ENCODE peak calls at places on chromosomes 12 and 14, in eight cellular contexts. One of them, this sample, is unnamed.

GRCh38 chr14:32710351-32711102 is 228.2 kb upstream of the NPAS3 start:
- DNase-seq in breast epithelium: no peak
- DNase-seq in iris pigment epithelial cell: peak
- DNase-seq in COR-L47: no peak
- DNase-seq in SW 1271: no peak
- DNase-seq in left ventricle myocardium inferior: no peak
- DNase-seq in NCI-H1092 treated with DMSO at 0.1 percent for 48 hours: no peak
- DNase-seq in ELF-1: no peak
- DNase-seq in this sample: no peak

GRCh38 chr12:108783446-108783845 is 52.1 kb upstream of the CORO1C start:
- DNase-seq in iris pigment epithelial cell: no peak
- DNase-seq in NCI-H1092 treated with DMSO at 0.1 percent for 48 hours: no peak
- DNase-seq in left ventricle myocardium inferior: no peak
- DNase-seq in breast epithelium: no peak
- DNase-seq in SW 1271: no peak
- DNase-seq in ELF-1: no peak
- DNase-seq in COR-L47: no peak
- DNase-seq in this sample: no peak

GRCh38 chr12:124713041-124713435 is 145.6 kb upstream of the NCOR2 start:
- DNase-seq in iris pigment epithelial cell: no peak
- DNase-seq in COR-L47: no peak
- DNase-seq in SW 1271: no peak
- DNase-seq in breast epithelium: no peak
- DNase-seq in left ventricle myocardium inferior: peak
- DNase-seq in ELF-1: no peak
- DNase-seq in NCI-H1092 treated with DMSO at 0.1 percent for 48 hours: no peak
- DNase-seq in this sample: peak

GRCh38 chr12:16939871-16940306 is 333.9 kb upstream of the LMO3 start:
- DNase-seq in breast epithelium: no peak
- DNase-seq in ELF-1: peak
- DNase-seq in SW 1271: peak
- DNase-seq in NCI-H1092 treated with DMSO at 0.1 percent for 48 hours: peak
- DNase-seq in COR-L47: peak
- DNase-seq in left ventricle myocardium inferior: no peak
- DNase-seq in iris pigment epithelial cell: peak
- DNase-seq in this sample: no peak

GRCh38 chr14:77243853-77244252 is 27.2 kb downstream of the NGB start:
- DNase-seq in SW 1271: no peak
- DNase-seq in ELF-1: no peak
- DNase-seq in COR-L47: no peak
- DNase-seq in breast epithelium: no peak
- DNase-seq in NCI-H1092 treated with DMSO at 0.1 percent for 48 hours: no peak
- DNase-seq in iris pigment epithelial cell: no peak
- DNase-seq in left ventricle myocardium inferior: no peak
- DNase-seq in this sample: no peak

GRCh38 chr12:125100551-125101434 is 35.6 kb downstream of the AACS start:
- DNase-seq in COR-L47: peak
- DNase-seq in breast epithelium: no peak
- DNase-seq in SW 1271: no peak
- DNase-seq in left ventricle myocardium inferior: no peak
- DNase-seq in NCI-H1092 treated with DMSO at 0.1 percent for 48 hours: no peak
- DNase-seq in iris pigment epithelial cell: no peak
- DNase-seq in ELF-1: no peak
- DNase-seq in this sample: no peak

GRCh38 chr12:48925218-48925871 is at the start of gene FKBP11:
- DNase-seq in iris pigment epithelial cell: peak
- DNase-seq in ELF-1: peak
- DNase-seq in NCI-H1092 treated with DMSO at 0.1 percent for 48 hours: no peak
- DNase-seq in left ventricle myocardium inferior: peak
- DNase-seq in breast epithelium: peak
- DNase-seq in COR-L47: no peak
- DNase-seq in SW 1271: peak
- DNase-seq in this sample: no peak

GRCh38 chr14:59296508-59296907 is 108.0 kb downstream of the DAAM1 start:
- DNase-seq in breast epithelium: no peak
- DNase-seq in SW 1271: no peak
- DNase-seq in iris pigment epithelial cell: no peak
- DNase-seq in left ventricle myocardium inferior: no peak
- DNase-seq in ELF-1: no peak
- DNase-seq in COR-L47: no peak
- DNase-seq in NCI-H1092 treated with DMSO at 0.1 percent for 48 hours: no peak
- DNase-seq in this sample: no peak

GRCh38 chr14:32006267-32007110 is 70.6 kb upstream of the ARHGAP5 start:
- DNase-seq in SW 1271: peak
- DNase-seq in breast epithelium: no peak
- DNase-seq in left ventricle myocardium inferior: no peak
- DNase-seq in iris pigment epithelial cell: peak
- DNase-seq in ELF-1: no peak
- DNase-seq in NCI-H1092 treated with DMSO at 0.1 percent for 48 hours: no peak
- DNase-seq in COR-L47: no peak
- DNase-seq in this sample: no peak

GRCh38 chr12:30794591-30795409 is 40.0 kb upstream of the CAPRIN2 start:
- DNase-seq in COR-L47: peak
- DNase-seq in iris pigment epithelial cell: peak
- DNase-seq in left ventricle myocardium inferior: no peak
- DNase-seq in ELF-1: no peak
- DNase-seq in breast epithelium: no peak
- DNase-seq in SW 1271: peak
- DNase-seq in NCI-H1092 treated with DMSO at 0.1 percent for 48 hours: no peak
- DNase-seq in this sample: no peak

GRCh38 chr12:121958521-121959240 is 40.3 kb downstream of the CFAP251 start:
- DNase-seq in breast epithelium: no peak
- DNase-seq in left ventricle myocardium inferior: no peak
- DNase-seq in iris pigment epithelial cell: peak
- DNase-seq in COR-L47: peak
- DNase-seq in SW 1271: no peak
- DNase-seq in NCI-H1092 treated with DMSO at 0.1 percent for 48 hours: no peak
- DNase-seq in ELF-1: no peak
- DNase-seq in this sample: no peak

GRCh38 chr14:70955543-70956480 is 48.6 kb downstream of the PCNX1 start:
- DNase-seq in SW 1271: no peak
- DNase-seq in NCI-H1092 treated with DMSO at 0.1 percent for 48 hours: peak
- DNase-seq in iris pigment epithelial cell: peak
- DNase-seq in COR-L47: peak
- DNase-seq in ELF-1: peak
- DNase-seq in breast epithelium: no peak
- DNase-seq in left ventricle myocardium inferior: no peak
- DNase-seq in this sample: no peak

GRCh38 chr14:51236314-51236713 is 3.7 kb upstream of the TMX1 start:
- DNase-seq in breast epithelium: no peak
- DNase-seq in iris pigment epithelial cell: peak
- DNase-seq in COR-L47: no peak
- DNase-seq in SW 1271: no peak
- DNase-seq in NCI-H1092 treated with DMSO at 0.1 percent for 48 hours: no peak
- DNase-seq in ELF-1: no peak
- DNase-seq in left ventricle myocardium inferior: no peak
- DNase-seq in this sample: no peak

GRCh38 chr12:88448337-88448944 is 131.8 kb downstream of the KITLG start:
- DNase-seq in ELF-1: no peak
- DNase-seq in COR-L47: peak
- DNase-seq in left ventricle myocardium inferior: no peak
- DNase-seq in breast epithelium: no peak
- DNase-seq in iris pigment epithelial cell: no peak
- DNase-seq in SW 1271: no peak
- DNase-seq in NCI-H1092 treated with DMSO at 0.1 percent for 48 hours: peak
- DNase-seq in this sample: no peak

GRCh38 chr12:62654558-62655241 is 188.1 kb downstream of the MON2 start:
- DNase-seq in COR-L47: no peak
- DNase-seq in left ventricle myocardium inferior: no peak
- DNase-seq in iris pigment epithelial cell: no peak
- DNase-seq in breast epithelium: no peak
- DNase-seq in SW 1271: no peak
- DNase-seq in NCI-H1092 treated with DMSO at 0.1 percent for 48 hours: no peak
- DNase-seq in ELF-1: peak
- DNase-seq in this sample: no peak

GRCh38 chr12:128109236-128109635 is 157.7 kb upstream of the TMEM132C start:
- DNase-seq in iris pigment epithelial cell: no peak
- DNase-seq in NCI-H1092 treated with DMSO at 0.1 percent for 48 hours: no peak
- DNase-seq in left ventricle myocardium inferior: no peak
- DNase-seq in breast epithelium: no peak
- DNase-seq in SW 1271: no peak
- DNase-seq in ELF-1: no peak
- DNase-seq in COR-L47: no peak
- DNase-seq in this sample: no peak

GRCh38 chr12:4781212-4781611 is 61.0 kb downstream of the GALNT8 start:
- DNase-seq in left ventricle myocardium inferior: no peak
- DNase-seq in SW 1271: no peak
- DNase-seq in COR-L47: no peak
- DNase-seq in breast epithelium: no peak
- DNase-seq in iris pigment epithelial cell: no peak
- DNase-seq in NCI-H1092 treated with DMSO at 0.1 percent for 48 hours: no peak
- DNase-seq in ELF-1: no peak
- DNase-seq in this sample: no peak

GRCh38 chr12:119089668-119090013 is 89.1 kb upstream of the HSPB8 start:
- DNase-seq in COR-L47: no peak
- DNase-seq in SW 1271: no peak
- DNase-seq in iris pigment epithelial cell: no peak
- DNase-seq in left ventricle myocardium inferior: no peak
- DNase-seq in breast epithelium: no peak
- DNase-seq in NCI-H1092 treated with DMSO at 0.1 percent for 48 hours: no peak
- DNase-seq in ELF-1: no peak
- DNase-seq in this sample: no peak

GRCh38 chr14:102633906-102634595 is 41.6 kb downstream of the RCOR1 start:
- DNase-seq in iris pigment epithelial cell: no peak
- DNase-seq in NCI-H1092 treated with DMSO at 0.1 percent for 48 hours: no peak
- DNase-seq in COR-L47: no peak
- DNase-seq in ELF-1: no peak
- DNase-seq in SW 1271: no peak
- DNase-seq in left ventricle myocardium inferior: no peak
- DNase-seq in breast epithelium: no peak
- DNase-seq in this sample: no peak

GRCh38 chr12:103806807-103807206 is 34.2 kb downstream of the NT5DC3 start:
- DNase-seq in iris pigment epithelial cell: peak
- DNase-seq in breast epithelium: no peak
- DNase-seq in SW 1271: no peak
- DNase-seq in COR-L47: no peak
- DNase-seq in left ventricle myocardium inferior: no peak
- DNase-seq in ELF-1: no peak
- DNase-seq in NCI-H1092 treated with DMSO at 0.1 percent for 48 hours: no peak
- DNase-seq in this sample: peak

GRCh38 chr14:38079268-38079667 is 128.4 kb upstream of the SSTR1 start:
- DNase-seq in breast epithelium: no peak
- DNase-seq in COR-L47: no peak
- DNase-seq in ELF-1: no peak
- DNase-seq in left ventricle myocardium inferior: no peak
- DNase-seq in NCI-H1092 treated with DMSO at 0.1 percent for 48 hours: no peak
- DNase-seq in SW 1271: no peak
- DNase-seq in iris pigment epithelial cell: peak
- DNase-seq in this sample: no peak

GRCh38 chr12:51865757-51866270 is 17.3 kb upstream of the FIGNL2 start:
- DNase-seq in NCI-H1092 treated with DMSO at 0.1 percent for 48 hours: no peak
- DNase-seq in iris pigment epithelial cell: no peak
- DNase-seq in ELF-1: peak
- DNase-seq in SW 1271: no peak
- DNase-seq in COR-L47: no peak
- DNase-seq in left ventricle myocardium inferior: no peak
- DNase-seq in breast epithelium: no peak
- DNase-seq in this sample: no peak

GRCh38 chr14:92801917-92802316 is 7.8 kb downstream of the GOLGA5 start:
- DNase-seq in iris pigment epithelial cell: no peak
- DNase-seq in NCI-H1092 treated with DMSO at 0.1 percent for 48 hours: no peak
- DNase-seq in breast epithelium: no peak
- DNase-seq in COR-L47: no peak
- DNase-seq in SW 1271: no peak
- DNase-seq in left ventricle myocardium inferior: no peak
- DNase-seq in ELF-1: no peak
- DNase-seq in this sample: no peak

GRCh38 chr12:1505576-1505975 is 88.8 kb downstream of the FBXL14 start:
- DNase-seq in ELF-1: no peak
- DNase-seq in left ventricle myocardium inferior: no peak
- DNase-seq in iris pigment epithelial cell: no peak
- DNase-seq in SW 1271: no peak
- DNase-seq in breast epithelium: no peak
- DNase-seq in NCI-H1092 treated with DMSO at 0.1 percent for 48 hours: no peak
- DNase-seq in COR-L47: no peak
- DNase-seq in this sample: no peak

GRCh38 chr14:74014299-74014698 is 4.8 kb downstream of the ENTPD5 start:
- DNase-seq in iris pigment epithelial cell: peak
- DNase-seq in SW 1271: no peak
- DNase-seq in ELF-1: no peak
- DNase-seq in left ventricle myocardium inferior: no peak
- DNase-seq in NCI-H1092 treated with DMSO at 0.1 percent for 48 hours: no peak
- DNase-seq in COR-L47: no peak
- DNase-seq in breast epithelium: no peak
- DNase-seq in this sample: no peak

GRCh38 chr12:65536876-65537661 is 258.6 kb downstream of the MSRB3 start:
- DNase-seq in iris pigment epithelial cell: peak
- DNase-seq in COR-L47: no peak
- DNase-seq in SW 1271: peak
- DNase-seq in left ventricle myocardium inferior: no peak
- DNase-seq in NCI-H1092 treated with DMSO at 0.1 percent for 48 hours: no peak
- DNase-seq in ELF-1: peak
- DNase-seq in breast epithelium: peak
- DNase-seq in this sample: no peak

GRCh38 chr12:106152334-106152733 is 13.6 kb upstream of the NUAK1 start:
- DNase-seq in iris pigment epithelial cell: no peak
- DNase-seq in left ventricle myocardium inferior: no peak
- DNase-seq in ELF-1: no peak
- DNase-seq in SW 1271: no peak
- DNase-seq in COR-L47: no peak
- DNase-seq in breast epithelium: no peak
- DNase-seq in NCI-H1092 treated with DMSO at 0.1 percent for 48 hours: peak
- DNase-seq in this sample: no peak

GRCh38 chr14:34997762-34998161 is 15.0 kb downstream of the SRP54 start:
- DNase-seq in breast epithelium: no peak
- DNase-seq in SW 1271: no peak
- DNase-seq in COR-L47: peak
- DNase-seq in left ventricle myocardium inferior: no peak
- DNase-seq in ELF-1: no peak
- DNase-seq in NCI-H1092 treated with DMSO at 0.1 percent for 48 hours: no peak
- DNase-seq in iris pigment epithelial cell: peak
- DNase-seq in this sample: no peak

GRCh38 chr12:109729837-109730200 is 16.2 kb downstream of the FAM222A start:
- DNase-seq in iris pigment epithelial cell: no peak
- DNase-seq in NCI-H1092 treated with DMSO at 0.1 percent for 48 hours: no peak
- DNase-seq in SW 1271: no peak
- DNase-seq in left ventricle myocardium inferior: peak
- DNase-seq in COR-L47: no peak
- DNase-seq in breast epithelium: no peak
- DNase-seq in ELF-1: no peak
- DNase-seq in this sample: peak

GRCh38 chr12:57958061-57958657 is 16.8 kb downstream of the ATP23 start:
- DNase-seq in breast epithelium: no peak
- DNase-seq in left ventricle myocardium inferior: no peak
- DNase-seq in iris pigment epithelial cell: no peak
- DNase-seq in COR-L47: no peak
- DNase-seq in NCI-H1092 treated with DMSO at 0.1 percent for 48 hours: no peak
- DNase-seq in SW 1271: no peak
- DNase-seq in ELF-1: no peak
- DNase-seq in this sample: no peak

GRCh38 chr12:92261071-92261470 is 115.4 kb upstream of the BTG1 start:
- DNase-seq in breast epithelium: no peak
- DNase-seq in iris pigment epithelial cell: no peak
- DNase-seq in NCI-H1092 treated with DMSO at 0.1 percent for 48 hours: no peak
- DNase-seq in ELF-1: no peak
- DNase-seq in SW 1271: no peak
- DNase-seq in COR-L47: peak
- DNase-seq in left ventricle myocardium inferior: no peak
- DNase-seq in this sample: no peak

GRCh38 chr12:113479578-113480335 is 8.1 kb upstream of the LHX5 start:
- DNase-seq in NCI-H1092 treated with DMSO at 0.1 percent for 48 hours: no peak
- DNase-seq in breast epithelium: no peak
- DNase-seq in SW 1271: no peak
- DNase-seq in left ventricle myocardium inferior: peak
- DNase-seq in COR-L47: no peak
- DNase-seq in ELF-1: peak
- DNase-seq in iris pigment epithelial cell: no peak
- DNase-seq in this sample: no peak

GRCh38 chr12:44794867-44795266 is 81.2 kb downstream of the NELL2 start:
- DNase-seq in NCI-H1092 treated with DMSO at 0.1 percent for 48 hours: no peak
- DNase-seq in breast epithelium: no peak
- DNase-seq in left ventricle myocardium inferior: no peak
- DNase-seq in iris pigment epithelial cell: no peak
- DNase-seq in SW 1271: no peak
- DNase-seq in ELF-1: no peak
- DNase-seq in COR-L47: no peak
- DNase-seq in this sample: no peak

GRCh38 chr14:95445676-95446075 is 70.8 kb downstream of the SYNE3 start:
- DNase-seq in left ventricle myocardium inferior: no peak
- DNase-seq in SW 1271: no peak
- DNase-seq in ELF-1: no peak
- DNase-seq in breast epithelium: no peak
- DNase-seq in COR-L47: peak
- DNase-seq in NCI-H1092 treated with DMSO at 0.1 percent for 48 hours: peak
- DNase-seq in iris pigment epithelial cell: no peak
- DNase-seq in this sample: no peak